ENCODE peak calls at places on chromosomes 5 and 9, in seven cellular contexts. N is A549, Z is suprapubic skin, C is sigmoid colon, D is ovary, O is HepG2, F is transverse colon. M is an unnamed sample.

GRCh38 chr5:161058751-161059150 is 206.7 kb upstream of the ATP10B start:
- DNase-seq in N (no peak), F (no peak), Z (no peak), D (no peak), O (no peak), C (no peak), M (no peak)

GRCh38 chr5:157718529-157718928 is 12.7 kb upstream of the THG1L start:
- DNase-seq in C (no peak), D (no peak), O (peak), N (peak), F (no peak), Z (no peak), M (no peak)

GRCh38 chr5:143002459-143003327 is 232.5 kb downstream of the ARHGAP26 start:
- DNase-seq in Z (no peak), F (peak), C (no peak), N (peak), D (no peak), O (no peak), M (peak)

GRCh38 chr9:133632806-133633680 is 3.1 kb upstream of the DBH start:
- DNase-seq in N (no peak), Z (no peak), C (no peak), D (no peak), F (no peak), O (no peak), M (no peak)

GRCh38 chr5:77262685-77263084 is 52.2 kb downstream of the PDE8B start:
- DNase-seq in O (no peak), D (no peak), Z (no peak), N (no peak), F (no peak), C (no peak), M (no peak)

GRCh38 chr9:119004618-119004990 is 364.6 kb downstream of the BRINP1 start:
- DNase-seq in C (peak), D (no peak), F (peak), Z (peak), N (no peak), O (peak), M (peak)

GRCh38 chr5:140570488-140570887 is 5.9 kb downstream of the SLC35A4 start:
- DNase-seq in O (no peak), D (no peak), F (no peak), C (no peak), Z (no peak), N (no peak), M (no peak)

GRCh38 chr5:124641154-124641792 is 105.2 kb downstream of the ZNF608 start:
- DNase-seq in Z (no peak), O (no peak), F (peak), N (no peak), C (no peak), D (no peak), M (no peak)

GRCh38 chr5:89729623-89730390 is 679.7 kb downstream of the CETN3 start:
- DNase-seq in Z (no peak), N (no peak), F (no peak), O (no peak), C (no peak), D (no peak), M (no peak)

GRCh38 chr9:36192196-36192595 is 1.5 kb downstream of the CLTA start:
- DNase-seq in N (no peak), Z (no peak), O (no peak), F (no peak), C (peak), D (no peak), M (no peak)

GRCh38 chr9:93667006-93667405 is 90.6 kb downstream of the PHF2 start:
- DNase-seq in N (no peak), D (peak), C (peak), O (no peak), F (peak), Z (peak), M (peak)

GRCh38 chr9:113611461-113612215 is 148.1 kb downstream of the RGS3 start:
- DNase-seq in F (no peak), D (no peak), O (no peak), C (no peak), N (no peak), Z (peak), M (no peak)

GRCh38 chr5:141683596-141684161 is 1.6 kb upstream of the ARAP3 start:
- DNase-seq in N (no peak), Z (no peak), D (no peak), O (no peak), C (no peak), F (no peak), M (no peak)

GRCh38 chr9:90340421-90340820 is 302.2 kb downstream of the DIRAS2 start:
- DNase-seq in O (no peak), C (no peak), F (no peak), N (no peak), D (no peak), Z (no peak), M (no peak)

GRCh38 chr9:4371108-4371507 is 71.2 kb upstream of the GLIS3 start:
- DNase-seq in O (no peak), N (no peak), D (no peak), F (no peak), Z (no peak), C (no peak), M (no peak)

GRCh38 chr9:89778100-89779085 is 173.6 kb downstream of the GADD45G start:
- DNase-seq in O (peak), F (no peak), D (no peak), C (no peak), Z (peak), N (no peak), M (peak)

GRCh38 chr5:51544386-51544785 is 161.1 kb downstream of the ISL1 start:
- DNase-seq in O (no peak), F (no peak), Z (no peak), N (no peak), C (no peak), D (no peak), M (no peak)

GRCh38 chr5:537621-538071 is 13.4 kb upstream of the SLC9A3 start:
- DNase-seq in F (no peak), Z (no peak), C (no peak), O (no peak), D (peak), N (no peak), M (peak)

GRCh38 chr9:137959641-137960411 is 82.2 kb downstream of the CACNA1B start:
- DNase-seq in Z (no peak), F (no peak), O (no peak), D (no peak), C (peak), N (no peak), M (no peak)

GRCh38 chr5:83718195-83718825 is 2.3 kb downstream of the HAPLN1 start:
- DNase-seq in C (no peak), O (peak), N (peak), F (peak), D (no peak), Z (no peak), M (no peak)

GRCh38 chr5:93674138-93674537 is 67.3 kb downstream of the POU5F2 start:
- DNase-seq in O (no peak), Z (no peak), F (no peak), D (no peak), N (no peak), C (no peak), M (no peak)

GRCh38 chr9:136467766-136468165 is 15.1 kb downstream of the SEC16A start:
- DNase-seq in F (no peak), C (no peak), O (no peak), D (no peak), Z (no peak), N (no peak), M (no peak)
- TF ChIP-seq POLR2A in F (no peak), C (no peak), O (no peak), D (no peak), Z (no peak), N (no peak), M (no peak)

GRCh38 chr9:130927995-130928900 is 10.8 kb downstream of the FIBCD1 start:
- DNase-seq in Z (no peak), N (peak), O (peak), C (no peak), D (no peak), F (peak), M (peak)
- H3K27ac ChIP-seq in Z (no peak), N (peak), O (no peak), C (no peak), D (no peak), F (no peak), M (no peak)

GRCh38 chr5:96016216-96016615 is 54.6 kb upstream of the ELL2 start:
- DNase-seq in Z (no peak), F (no peak), C (no peak), N (no peak), O (peak), D (no peak), M (no peak)
- TF ChIP-seq EP300 in Z (no peak), F (no peak), C (no peak), N (no peak), O (no peak), D (no peak), M (no peak)

GRCh38 chr5:180830253-180831138 is 27.9 kb upstream of the MGAT1 start:
- DNase-seq in D (peak), C (peak), Z (peak), F (peak), N (peak), O (no peak), M (peak)

GRCh38 chr5:180831139-180832080 is 28.8 kb upstream of the MGAT1 start:
- DNase-seq in N (peak), C (peak), O (no peak), Z (peak), D (peak), F (peak), M (peak)

GRCh38 chr5:180829711-180830110 is 27.1 kb upstream of the MGAT1 start:
- DNase-seq in Z (no peak), O (no peak), D (no peak), C (no peak), F (no peak), N (no peak), M (no peak)

DNA sequence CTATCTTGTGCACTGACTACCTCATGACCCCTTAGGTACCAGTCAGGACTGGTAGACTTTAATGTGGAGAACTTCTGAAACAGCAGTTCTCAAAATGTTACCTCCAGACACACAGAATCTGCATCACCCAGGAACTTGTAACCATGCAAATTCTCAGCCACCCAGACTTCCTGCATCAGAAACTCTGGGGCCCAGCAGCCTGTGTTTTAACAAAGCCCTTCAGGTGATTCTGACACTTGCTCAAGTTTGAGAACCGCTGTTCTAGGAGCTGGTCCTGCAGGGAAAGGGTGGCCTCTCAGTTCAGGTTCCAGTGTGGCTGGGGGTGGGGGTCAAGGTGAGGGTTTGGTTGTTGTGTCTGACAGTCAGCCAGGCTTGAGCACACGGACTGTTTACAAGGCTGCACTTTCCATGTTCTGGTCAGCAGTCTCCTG is 28.4 kb downstream of the ZFP62 start:
- DNase-seq in Z (no peak), N (no peak), O (no peak), C (no peak), F (peak), D (no peak), M (no peak)
- TF ChIP-seq POLR2A in Z (no peak), N (no peak), O (no peak), C (no peak), F (no peak), D (no peak), M (no peak)

GRCh38 chr9:87713278-87713989 is 12.5 kb upstream of the CTSL start:
- DNase-seq in D (peak), O (peak), F (peak), C (peak), N (peak), Z (peak), M (peak)

GRCh38 chr9:87718231-87718630 is 7.7 kb upstream of the CTSL start:
- DNase-seq in Z (no peak), D (no peak), O (no peak), F (no peak), N (no peak), C (no peak), M (no peak)

GRCh38 chr9:87714819-87715218 is 11.1 kb upstream of the CTSL start:
- DNase-seq in O (peak), N (peak), F (peak), C (peak), D (peak), Z (no peak), M (peak)

GRCh38 chr9:87713990-87714335 is 12.0 kb upstream of the CTSL start:
- DNase-seq in O (no peak), Z (no peak), F (no peak), N (no peak), C (no peak), D (no peak), M (no peak)

GRCh38 chr9:87716141-87716540 is 9.8 kb upstream of the CTSL start:
- DNase-seq in N (peak), F (no peak), D (no peak), C (no peak), O (no peak), Z (no peak), M (no peak)
- H3K27ac ChIP-seq in N (peak), F (no peak), D (no peak), C (no peak), O (no peak), Z (no peak), M (no peak)

GRCh38 chr5:99005506-99005905 is 76.7 kb upstream of the CHD1 start:
- DNase-seq in D (no peak), N (no peak), O (no peak), C (no peak), Z (no peak), F (no peak), M (no peak)
- TF ChIP-seq EP300 in D (no peak), N (no peak), O (no peak), C (no peak), Z (no peak), F (no peak), M (no peak)

DNA sequence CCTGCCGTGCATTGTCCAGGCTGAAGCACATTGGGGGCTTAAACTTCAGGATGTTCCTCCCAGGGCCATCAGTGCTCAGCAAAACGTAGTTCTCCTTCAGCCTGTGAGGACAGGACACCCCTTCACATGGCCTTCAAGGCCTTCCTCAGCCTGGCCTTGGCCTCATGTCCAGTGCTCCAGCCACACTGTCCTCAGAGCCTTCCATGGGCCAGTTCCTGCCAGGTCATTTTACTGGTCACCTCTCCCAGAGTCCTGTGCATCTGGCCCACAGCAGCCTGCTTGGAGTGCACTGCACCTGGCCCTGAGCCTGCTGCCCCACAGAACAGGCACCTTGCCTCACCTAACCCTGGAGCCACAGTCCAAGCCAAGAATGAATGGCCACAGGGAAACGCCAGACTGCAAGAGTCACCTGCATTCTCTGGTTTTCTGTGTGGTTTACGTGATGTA is 8.7 kb downstream of the HNRNPAB start:
- DNase-seq in Z (no peak), F (no peak), N (no peak), O (no peak), D (no peak), C (no peak), M (no peak)
- TF ChIP-seq POLR2A in Z (no peak), F (peak), N (no peak), O (no peak), D (no peak), C (no peak), M (no peak)

GRCh38 chr5:2006193-2006970 is 123.7 kb upstream of the IRX4 start:
- DNase-seq in N (no peak), F (no peak), Z (no peak), C (no peak), D (no peak), O (no peak), M (no peak)

GRCh38 chr5:2007906-2008437 is 125.2 kb upstream of the IRX4 start:
- DNase-seq in O (no peak), D (no peak), Z (peak), N (no peak), C (peak), F (no peak), M (no peak)

GRCh38 chr5:2006971-2007291 is 124.2 kb upstream of the IRX4 start:
- DNase-seq in O (no peak), N (no peak), D (no peak), F (no peak), Z (no peak), C (no peak), M (peak)

GRCh38 chr5:2008851-2009629 is 126.3 kb upstream of the IRX4 start:
- DNase-seq in Z (no peak), D (no peak), F (no peak), O (no peak), C (no peak), N (no peak), M (no peak)

DNA sequence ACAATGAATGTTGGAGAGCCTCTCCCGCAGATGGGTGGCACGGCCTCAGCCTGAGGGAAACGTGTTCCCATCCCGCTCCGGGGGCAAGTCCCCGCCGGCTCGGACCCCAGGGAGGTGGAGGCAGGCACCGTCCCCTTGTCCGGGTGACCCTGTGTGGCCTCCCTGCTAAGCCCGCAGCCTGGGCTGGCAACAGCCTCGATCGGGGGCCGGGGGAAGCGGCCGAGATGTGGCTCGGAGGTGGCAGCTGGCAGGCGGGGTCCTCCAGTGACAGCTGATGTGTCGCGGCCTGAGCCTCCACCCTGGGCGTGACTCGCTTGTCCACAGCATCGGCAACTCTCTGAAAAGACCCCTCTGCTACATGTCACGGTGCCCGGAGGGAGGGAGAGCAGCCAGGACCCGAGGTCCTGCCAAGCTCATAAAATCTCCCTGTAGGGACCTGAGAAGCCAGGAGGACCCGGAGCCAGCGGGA is 124.7 kb upstream of the IRX4 start:
- DNase-seq in C (no peak), O (no peak), D (no peak), N (no peak), F (no peak), Z (no peak), M (peak)
- H3K27ac ChIP-seq in C (peak), O (no peak), D (no peak), N (no peak), F (no peak), Z (peak), M (no peak)

GRCh38 chr5:174154559-174154958 is 109.1 kb downstream of the NSG2 start:
- DNase-seq in C (no peak), O (no peak), Z (no peak), F (no peak), N (no peak), D (no peak), M (no peak)

GRCh38 chr5:174151579-174152181 is 106.2 kb downstream of the NSG2 start:
- DNase-seq in O (no peak), F (no peak), C (no peak), D (no peak), N (no peak), Z (no peak), M (no peak)

GRCh38 chr5:174159327-174160247 is 114.1 kb downstream of the NSG2 start:
- DNase-seq in F (no peak), N (peak), D (no peak), Z (no peak), C (no peak), O (no peak), M (no peak)

GRCh38 chr5:174157048-174157447 is 111.5 kb downstream of the NSG2 start:
- DNase-seq in C (no peak), Z (no peak), D (no peak), F (no peak), O (no peak), N (no peak), M (no peak)
- TF ChIP-seq EP300 in C (no peak), Z (no peak), D (no peak), F (no peak), O (no peak), N (no peak), M (no peak)

GRCh38 chr9:95045751-95046150 is 271.8 kb downstream of the FANCC start:
- DNase-seq in C (no peak), D (no peak), N (no peak), F (no peak), Z (no peak), O (no peak), M (no peak)

GRCh38 chr9:95049761-95050160 is 267.7 kb downstream of the FANCC start:
- DNase-seq in N (no peak), O (no peak), C (no peak), Z (no peak), F (no peak), D (no peak), M (no peak)

GRCh38 chr9:95047452-95048224 is 269.9 kb downstream of the FANCC start:
- DNase-seq in O (no peak), F (no peak), Z (no peak), N (no peak), D (no peak), C (no peak), M (no peak)

GRCh38 chr9:95044731-95045508 is 272.6 kb downstream of the FANCC start:
- DNase-seq in Z (no peak), F (peak), C (no peak), N (peak), O (no peak), D (no peak), M (peak)

DNA sequence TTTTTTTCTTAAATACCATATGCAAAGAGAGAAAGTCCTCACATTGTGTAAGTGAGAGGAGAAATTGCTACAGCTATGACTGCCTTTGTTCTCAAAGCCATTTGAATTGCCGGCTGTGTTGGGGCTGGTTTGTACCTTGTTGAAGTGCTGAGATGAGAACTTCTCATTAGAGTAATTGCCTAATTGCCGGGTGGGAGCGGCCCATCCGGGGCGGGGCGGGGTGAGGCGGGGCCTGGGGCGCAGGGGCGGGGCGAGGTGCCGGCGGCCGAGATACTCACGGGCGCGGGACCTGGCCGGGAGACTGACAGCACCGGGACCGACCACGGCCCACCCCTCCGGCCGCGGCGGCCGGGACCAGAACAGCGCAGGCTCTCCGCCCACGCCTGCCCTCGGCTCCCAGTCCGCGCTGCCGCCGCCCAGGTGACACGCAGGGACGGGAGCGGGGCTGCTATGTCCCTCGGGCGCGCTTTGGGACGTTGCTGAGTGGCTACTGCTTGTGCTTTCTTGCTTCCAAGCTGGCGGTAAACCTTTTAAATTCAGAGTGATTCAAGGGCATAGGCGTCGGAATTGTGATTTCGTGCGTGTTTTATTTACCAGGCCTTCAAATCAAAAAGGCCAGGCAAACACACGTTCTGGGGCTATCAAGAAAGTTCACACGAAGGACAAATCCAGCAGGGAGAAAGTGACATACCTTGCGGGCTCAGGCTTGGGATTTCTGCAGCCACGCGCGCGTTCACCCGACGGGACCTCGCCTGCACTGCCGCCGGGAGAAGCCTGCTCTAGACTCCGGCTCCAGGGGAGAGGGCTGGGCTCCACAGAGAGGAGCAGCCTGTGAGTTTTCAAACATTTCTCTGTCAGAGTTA is 269.1 kb downstream of the FANCC start:
- DNase-seq in D (peak), N (no peak), C (no peak), Z (no peak), O (peak), F (peak), M (peak)
- TF ChIP-seq POLR2A in D (peak), N (peak), C (no peak), Z (no peak), O (peak), F (peak), M (peak)

M was measured in upper lobe of left lung.